ENCODE peak calls at places on chromosome 10, in six cellular contexts. D is activated CD4-positive, alpha-beta T cell treated with anti-CD3 and anti-CD28 coated beads, Interleukin-2, amount 50 U/mL, for 1 hour; P is HT1080; N is activated T-helper 1 cell treated with anti-CD3 and anti-CD28 coated beads, Interleukin-2, amount 50 U/mL, for 16 hours; Z is RWPE1; I is AG04449. T is an unnamed sample.

GRCh38 chr10:47152861-47153349 is 147.1 kb upstream of the GDF10 start:
- DNase-seq in P (peak), Z (peak), D (no peak), I (no peak), N (no peak), T (no peak)

GRCh38 chr10:43824934-43825333 is 176.3 kb upstream of the ZNF32 start:
- DNase-seq in D (no peak), I (no peak), N (no peak), P (no peak), Z (no peak), T (no peak)

GRCh38 chr10:104274762-104275721 is 6.1 kb downstream of the GSTO2 start:
- DNase-seq in N (no peak), Z (peak), P (no peak), D (peak), I (no peak), T (peak)

GRCh38 chr10:81570878-81571794 is 303.9 kb upstream of the NRG3 start:
- DNase-seq in D (no peak), N (no peak), Z (no peak), P (no peak), I (no peak), T (no peak)

GRCh38 chr10:86964061-86964846 is 4.0 kb upstream of the ADIRF start:
- DNase-seq in Z (no peak), P (no peak), I (no peak), D (no peak), N (peak), T (peak)

GRCh38 chr10:69222157-69223027 is 2.3 kb downstream of the HKDC1 start:
- DNase-seq in I (no peak), D (peak), N (peak), P (peak), Z (peak), T (peak)

GRCh38 chr10:3747984-3748383 is 37.0 kb downstream of the KLF6 start:
- DNase-seq in N (no peak), Z (no peak), D (no peak), P (no peak), I (no peak), T (no peak)

GRCh38 chr10:3468919-3469638 is 296.5 kb upstream of the PITRM1 start:
- DNase-seq in I (peak), Z (peak), D (no peak), P (peak), N (no peak), T (no peak)

GRCh38 chr10:34486008-34486407 is 329.1 kb downstream of the PARD3 start:
- DNase-seq in Z (no peak), P (no peak), D (no peak), N (no peak), I (no peak), T (no peak)

GRCh38 chr10:124545346-124545745 is 83.7 kb downstream of the LHPP start:
- DNase-seq in I (no peak), P (no peak), N (no peak), D (no peak), Z (no peak), T (peak)

T was measured in Peyer's patch.